ENCODE peak calls at places on chromosomes 3 and 15, in ten cellular contexts. R is astrocyte of the spinal cord, M is heart left ventricle, E is BJ, D is cardiac muscle cell, H is dorsolateral prefrontal cortex, L is AG10803, A is astrocyte of the cerebellum, W is thoracic aorta, O is upper lobe of right lung. N is an unnamed sample.

GRCh38 chr3:411183-411681 is 214.7 kb downstream of the CHL1 start:
- DNase-seq in A (no peak), H (no peak), D (no peak), M (no peak), W (no peak), L (no peak), E (no peak), R (no peak), O (no peak), N (no peak)

GRCh38 chr15:86164222-86164898 is 84.7 kb downstream of the AGBL1 start:
- DNase-seq in A (no peak), H (no peak), O (no peak), R (no peak), M (no peak), W (no peak), L (peak), D (no peak), E (no peak), N (no peak)

GRCh38 chr15:70036585-70037343 is 61.0 kb downstream of the TLE3 start:
- DNase-seq in W (no peak), L (no peak), R (no peak), H (no peak), D (no peak), M (no peak), O (peak), A (no peak), E (no peak), N (no peak)

GRCh38 chr3:160444411-160444810 is 5.2 kb downstream of the TRIM59 start:
- DNase-seq in D (no peak), A (no peak), O (no peak), M (no peak), E (no peak), H (no peak), W (no peak), R (no peak), L (no peak), N (no peak)

GRCh38 chr15:70284438-70285214 is 186.9 kb upstream of the TLE3 start:
- DNase-seq in W (no peak), D (no peak), M (peak), A (no peak), R (no peak), H (no peak), O (peak), E (no peak), L (peak), N (no peak)

GRCh38 chr15:66237513-66238235 is 15.9 kb downstream of the MEGF11 start:
- DNase-seq in O (no peak), E (no peak), W (no peak), R (no peak), A (no peak), D (no peak), H (no peak), M (no peak), L (no peak), N (no peak)

GRCh38 chr3:164879201-164879600 is 199.1 kb downstream of the SI start:
- DNase-seq in O (no peak), H (peak), R (no peak), L (no peak), M (no peak), D (no peak), E (no peak), A (no peak), W (no peak), N (no peak)

GRCh38 chr3:178062126-178062525 is 474.1 kb upstream of the KCNMB2 start:
- DNase-seq in R (no peak), A (peak), L (no peak), M (no peak), H (no peak), O (no peak), W (no peak), E (no peak), D (no peak), N (no peak)

GRCh38 chr3:42605550-42606173 is 5.2 kb downstream of the NKTR start:
- DNase-seq in W (no peak), O (no peak), H (no peak), L (no peak), A (no peak), M (no peak), R (no peak), E (no peak), D (no peak), N (no peak)

GRCh38 chr3:106333911-106334618 is 465.3 kb upstream of the CBLB start:
- DNase-seq in M (no peak), W (no peak), D (peak), H (no peak), O (no peak), R (peak), A (peak), L (peak), E (no peak), N (no peak)

GRCh38 chr3:37510749-37511148 is 336.4 kb upstream of the LRRFIP2 start:
- DNase-seq in D (no peak), R (no peak), M (no peak), O (no peak), H (no peak), W (no peak), L (no peak), E (no peak), A (no peak), N (no peak)

GRCh38 chr15:100350434-100351226 is 8.9 kb upstream of the ADAMTS17 start:
- DNase-seq in E (no peak), A (no peak), W (no peak), M (no peak), L (peak), O (no peak), D (peak), R (peak), H (no peak), N (peak)

GRCh38 chr3:194089357-194090177 is 46.4 kb upstream of the HES1 start:
- DNase-seq in O (peak), H (no peak), W (peak), E (peak), A (peak), L (peak), D (peak), R (peak), M (peak), N (peak)

GRCh38 chr15:88125578-88125977 is 131.0 kb downstream of the NTRK3 start:
- DNase-seq in O (no peak), H (no peak), A (no peak), W (peak), M (no peak), D (no peak), L (no peak), E (no peak), R (no peak), N (no peak)

GRCh38 chr3:173630849-173631248 is 233.3 kb downstream of the NLGN1 start:
- DNase-seq in A (no peak), O (no peak), R (no peak), L (no peak), H (no peak), W (no peak), D (no peak), M (no peak), E (no peak), N (no peak)

GRCh38 chr15:88246666-88247446 is 9.7 kb downstream of the NTRK3 start:
- DNase-seq in H (peak), D (peak), M (peak), R (peak), O (peak), E (no peak), A (peak), W (no peak), L (peak), N (no peak)

GRCh38 chr15:46644493-46645481 is 1010.0 kb downstream of the SQOR start:
- DNase-seq in H (no peak), E (no peak), O (no peak), R (no peak), L (no peak), M (no peak), D (no peak), W (no peak), A (no peak), N (no peak)

GRCh38 chr15:92324036-92324963 is 69.4 kb upstream of the ST8SIA2 start:
- DNase-seq in A (no peak), D (no peak), H (no peak), E (no peak), L (no peak), M (no peak), W (no peak), O (no peak), R (no peak), N (no peak)

GRCh38 chr3:129872107-129872506 is 21.4 kb downstream of the TMCC1 start:
- DNase-seq in O (no peak), D (no peak), L (no peak), W (no peak), H (no peak), E (no peak), M (no peak), A (no peak), R (no peak), N (no peak)

GRCh38 chr3:38538773-38539353 is 42.7 kb downstream of the EXOG start:
- DNase-seq in M (no peak), H (no peak), L (peak), D (no peak), O (no peak), W (no peak), R (no peak), A (no peak), E (no peak), N (no peak)

GRCh38 chr3:58668247-58668646 is 1.7 kb upstream of the FAM3D start:
- DNase-seq in M (no peak), A (no peak), W (no peak), E (no peak), D (no peak), O (no peak), L (no peak), R (no peak), H (no peak), N (no peak)

GRCh38 chr3:61875073-61875472 is 313.7 kb downstream of the PTPRG start:
- DNase-seq in M (no peak), A (no peak), D (peak), R (peak), L (peak), H (no peak), O (no peak), E (no peak), W (no peak), N (no peak)

GRCh38 chr3:196624907-196625306 is 14.6 kb upstream of the NRROS start:
- DNase-seq in M (no peak), D (no peak), E (no peak), W (no peak), H (no peak), R (no peak), A (no peak), L (no peak), O (peak), N (no peak)

GRCh38 chr3:122754867-122755835 is 38.5 kb downstream of the HSPBAP1 start:
- DNase-seq in L (peak), H (no peak), W (no peak), M (no peak), A (peak), D (peak), E (no peak), O (no peak), R (peak), N (no peak)

GRCh38 chr15:80904941-80905532 is 84.6 kb downstream of the MESD start:
- DNase-seq in A (no peak), D (no peak), L (no peak), O (no peak), W (no peak), E (no peak), M (no peak), H (no peak), R (peak), N (no peak)

GRCh38 chr15:101396484-101397261 is 92.8 kb downstream of the PCSK6 start:
- DNase-seq in E (no peak), L (no peak), D (no peak), R (no peak), A (no peak), H (peak), M (no peak), W (no peak), O (peak), N (no peak)

GRCh38 chr3:112405845-112406244 is 72.9 kb downstream of the CD200 start:
- DNase-seq in M (no peak), O (no peak), W (no peak), D (no peak), H (no peak), A (no peak), R (no peak), L (peak), E (no peak), N (no peak)

GRCh38 chr3:165195226-165195625 is 958 bp downstream of the SLITRK3 start:
- DNase-seq in O (peak), W (no peak), M (no peak), D (no peak), L (no peak), R (no peak), H (no peak), E (no peak), A (no peak), N (no peak)

GRCh38 chr15:47965297-47965696 is 155.5 kb upstream of the SLC24A5 start:
- DNase-seq in H (no peak), R (no peak), E (no peak), D (no peak), M (no peak), W (no peak), A (no peak), L (no peak), O (no peak), N (no peak)

GRCh38 chr15:101293122-101293521 is 1.9 kb downstream of the SNRPA1 start:
- DNase-seq in W (no peak), D (no peak), O (no peak), E (no peak), R (no peak), L (no peak), A (no peak), H (no peak), M (no peak), N (no peak)

GRCh38 chr3:170225166-170225565 is 2.9 kb downstream of the PRKCI start:
- DNase-seq in R (no peak), A (no peak), O (no peak), M (no peak), L (no peak), W (no peak), D (no peak), H (no peak), E (no peak), N (no peak)

GRCh38 chr15:90592144-90592887 is 62.6 kb downstream of the CRTC3 start:
- DNase-seq in D (peak), E (peak), O (no peak), R (peak), W (no peak), A (no peak), M (no peak), L (peak), H (no peak), N (peak)

GRCh38 chr15:36544518-36545383 is 34.7 kb upstream of the CDIN1 start:
- DNase-seq in W (no peak), A (peak), M (no peak), O (no peak), H (no peak), E (no peak), R (peak), L (no peak), D (no peak), N (no peak)

GRCh38 chr3:55489804-55490132 is 2.7 kb upstream of the WNT5A start:
- DNase-seq in E (no peak), A (no peak), R (peak), O (peak), L (no peak), H (no peak), W (no peak), M (no peak), D (no peak), N (no peak)

DNA sequence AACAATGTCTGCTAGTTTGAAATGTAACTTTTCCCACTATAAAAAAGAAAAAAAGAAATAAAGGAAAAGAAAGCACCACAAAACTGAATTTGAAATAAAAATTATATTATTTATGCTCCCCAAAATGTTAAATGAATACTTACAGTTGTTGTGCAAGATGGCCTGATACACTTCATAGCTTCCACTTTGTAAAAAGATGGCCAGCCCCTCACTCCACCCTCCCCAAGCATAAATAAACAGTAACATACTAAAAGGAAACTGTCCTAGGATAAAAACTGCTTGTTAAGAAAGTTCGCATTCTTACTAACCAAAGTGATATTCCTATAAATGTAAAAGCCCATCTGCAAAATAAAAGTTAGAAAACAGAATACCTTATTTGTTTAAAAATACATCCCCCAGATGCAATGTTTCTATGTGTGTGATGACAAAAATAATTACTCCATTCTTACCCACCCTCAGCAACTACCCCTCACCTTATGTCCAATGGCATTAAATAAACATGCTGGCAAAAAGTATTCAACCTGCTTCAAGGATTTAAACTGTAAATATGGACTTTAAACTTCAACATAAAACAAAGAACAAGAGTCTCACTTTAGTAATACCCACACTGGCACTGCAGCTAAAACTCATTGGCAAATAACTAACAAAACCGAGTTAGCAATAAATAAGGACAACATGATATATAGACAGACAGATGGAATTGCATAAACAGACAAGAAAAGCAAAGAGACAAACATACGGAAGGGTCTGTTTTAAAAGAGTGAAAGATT is 47.8 kb downstream of the ZBTB20 start:
- DNase-seq in M (no peak), H (no peak), R (peak), A (no peak), D (peak), E (no peak), W (no peak), L (no peak), O (no peak), N (no peak)
- H3K4me3 ChIP-seq in M (peak), H (peak), R (peak), A (peak), D (peak), E (no peak), W (peak), L (peak), O (peak), N (no peak)

DNA sequence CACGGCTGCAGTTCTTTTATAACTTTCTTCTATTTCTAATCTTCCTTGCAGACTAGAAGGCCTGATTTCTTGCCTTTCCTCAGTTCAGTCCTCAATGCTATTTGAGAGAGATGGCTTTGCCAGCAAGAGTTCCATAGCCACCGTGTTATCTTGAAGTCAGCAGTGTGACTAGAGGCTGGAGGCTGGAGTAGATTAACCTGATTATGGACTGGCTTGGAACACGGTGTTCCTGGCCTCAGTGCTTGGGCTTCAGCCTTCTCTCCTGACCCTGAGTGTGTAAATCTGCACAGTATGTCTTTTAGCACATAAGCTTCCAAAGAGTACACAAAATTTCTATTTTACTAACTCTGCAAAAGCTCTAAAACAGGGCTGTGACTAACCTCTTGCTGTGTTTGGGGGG is 61.4 kb downstream of the CCDC54 start:
- DNase-seq in E (no peak), H (no peak), M (no peak), A (no peak), W (no peak), O (no peak), L (no peak), R (no peak), D (no peak), N (no peak)
- TF ChIP-seq CTCF in E (no peak), H (no peak), M (no peak), A (no peak), W (no peak), O (no peak), L (no peak), R (no peak), D (no peak), N (no peak)

GRCh38 chr3:184672972-184673875 is 38.6 kb downstream of the MAGEF1 start:
- DNase-seq in R (no peak), H (no peak), L (no peak), O (no peak), D (no peak), A (no peak), W (no peak), M (no peak), E (no peak), N (no peak)
- H3K4me3 ChIP-seq in R (no peak), H (no peak), L (no peak), O (no peak), D (no peak), A (no peak), W (no peak), M (no peak), E (no peak), N (no peak)

DNA sequence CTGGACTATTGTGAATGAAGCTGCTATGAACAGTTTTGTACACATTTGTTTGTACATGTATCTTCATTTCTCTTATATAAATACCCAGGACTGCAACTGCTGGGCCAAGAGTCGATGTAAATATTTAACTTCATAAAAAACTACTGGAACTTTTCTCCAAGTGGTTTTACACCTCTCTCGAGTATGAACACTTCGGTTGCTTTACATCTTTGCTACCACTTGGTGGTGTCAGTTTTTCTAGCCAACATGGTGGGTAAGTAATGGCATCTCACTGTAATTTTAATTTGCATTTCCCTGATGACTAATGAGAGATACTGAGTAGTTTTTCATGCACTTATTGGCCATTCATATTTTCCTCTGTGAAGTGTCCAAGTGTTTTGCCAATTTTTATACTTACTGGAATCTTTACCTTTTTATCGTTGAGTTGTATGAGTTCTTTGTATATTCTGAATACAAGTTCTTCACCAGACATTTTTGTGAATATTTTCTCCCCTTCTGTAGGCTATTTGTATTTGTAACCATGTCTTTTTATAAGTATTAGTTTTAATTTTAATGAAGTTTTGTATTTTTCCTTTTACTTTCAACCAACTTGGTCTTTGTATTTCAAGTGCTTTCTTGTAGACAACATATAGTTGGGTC is 44.4 kb downstream of the PCOLCE2 start:
- DNase-seq in M (no peak), W (no peak), L (peak), H (no peak), O (no peak), E (no peak), A (no peak), R (peak), D (peak), N (no peak)
- TF ChIP-seq CTCF in M (no peak), W (no peak), L (peak), H (no peak), O (peak), E (peak), A (peak), R (peak), D (peak), N (peak)

DNA sequence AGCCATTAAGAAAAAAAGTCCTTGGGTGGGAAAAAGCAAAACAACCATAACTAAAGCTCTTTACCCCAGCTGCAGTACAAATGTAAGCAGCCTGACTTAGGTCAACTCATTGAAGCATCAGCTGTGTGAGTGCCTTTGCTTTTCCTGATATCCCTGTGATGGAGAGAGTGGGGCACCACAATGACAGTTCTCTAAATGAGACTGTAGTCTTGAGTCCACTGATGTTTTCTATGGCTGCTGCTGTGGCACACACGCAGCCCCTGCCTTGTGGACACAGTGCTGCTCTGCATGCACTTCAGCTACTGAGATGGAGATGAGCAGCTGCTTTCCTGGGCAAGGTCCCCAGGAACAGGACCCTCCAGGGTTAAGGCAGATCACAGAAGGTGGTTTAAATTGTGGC is 173.2 kb downstream of the KCNAB1 start:
- DNase-seq in L (no peak), D (no peak), H (no peak), W (no peak), A (no peak), R (no peak), M (no peak), O (no peak), E (no peak), N (no peak)
- H3K4me3 ChIP-seq in L (no peak), D (no peak), H (peak), W (no peak), A (no peak), R (no peak), M (no peak), O (no peak), E (no peak), N (no peak)

N was measured in AG04449.